ENCODE peak calls at places on chromosomes 16 and 17, in four cellular contexts. One of them, this sample, is unnamed.

GRCh38 chr16:27097671-27098275 is 31.0 kb downstream of the C16orf82 start:
- DNase-seq in GM12878: no peak
- DNase-seq in WTC11: no peak
- DNase-seq in HepG2: no peak
- DNase-seq in this sample: no peak

GRCh38 chr17:41467546-41467945 is 360 bp upstream of the KRT32 start:
- DNase-seq in GM12878: no peak
- DNase-seq in WTC11: no peak
- DNase-seq in HepG2: no peak
- DNase-seq in this sample: no peak

GRCh38 chr16:54447606-54448440 is 161.2 kb upstream of the IRX3 start:
- DNase-seq in GM12878: no peak
- DNase-seq in WTC11: no peak
- DNase-seq in HepG2: no peak
- DNase-seq in this sample: peak

GRCh38 chr17:83201206-83202001 is 122.0 kb downstream of the METRNL start:
- DNase-seq in GM12878: no peak
- DNase-seq in WTC11: no peak
- DNase-seq in HepG2: no peak
- DNase-seq in this sample: no peak

GRCh38 chr17:18327556-18327955 is 12.5 kb downstream of the SMCR8 start:
- DNase-seq in GM12878: no peak
- DNase-seq in WTC11: no peak
- DNase-seq in HepG2: no peak
- DNase-seq in this sample: no peak

GRCh38 chr16:14181371-14182050 is 110.4 kb downstream of the MRTFB start:
- DNase-seq in GM12878: no peak
- DNase-seq in WTC11: no peak
- DNase-seq in HepG2: no peak
- DNase-seq in this sample: no peak

GRCh38 chr17:78163881-78164747 is 4.3 kb upstream of the SYNGR2 start:
- DNase-seq in GM12878: no peak
- DNase-seq in WTC11: no peak
- DNase-seq in HepG2: no peak
- DNase-seq in this sample: no peak

GRCh38 chr16:14505846-14506245 is 124.2 kb downstream of the PARN start:
- DNase-seq in GM12878: no peak
- DNase-seq in WTC11: no peak
- DNase-seq in HepG2: peak
- DNase-seq in this sample: no peak

GRCh38 chr17:62797959-62798358 is 10.2 kb downstream of the MARCHF10 start:
- DNase-seq in GM12878: no peak
- DNase-seq in WTC11: no peak
- DNase-seq in HepG2: no peak
- DNase-seq in this sample: no peak

GRCh38 chr17:48990882-48991357 is 6.3 kb upstream of the IGF2BP1 start:
- DNase-seq in GM12878: no peak
- DNase-seq in WTC11: no peak
- DNase-seq in HepG2: no peak
- DNase-seq in this sample: peak

GRCh38 chr16:78115659-78116058 is 16.2 kb downstream of the WWOX start:
- DNase-seq in GM12878: no peak
- DNase-seq in WTC11: no peak
- DNase-seq in HepG2: no peak
- DNase-seq in this sample: no peak

GRCh38 chr17:61088556-61088955 is 311.1 kb upstream of the TBX2 start:
- DNase-seq in GM12878: no peak
- DNase-seq in WTC11: no peak
- DNase-seq in HepG2: no peak
- DNase-seq in this sample: no peak

GRCh38 chr17:54971147-54971546 is 2.6 kb downstream of the STXBP4 start:
- DNase-seq in GM12878: no peak
- DNase-seq in WTC11: no peak
- DNase-seq in HepG2: peak
- DNase-seq in this sample: peak

GRCh38 chr16:67872631-67873434 is at the start of gene EDC4:
- DNase-seq in GM12878: peak
- DNase-seq in WTC11: peak
- DNase-seq in HepG2: peak
- DNase-seq in this sample: peak

GRCh38 chr16:9489823-9490467 is 398.5 kb downstream of the HAPSTR1 start:
- DNase-seq in GM12878: no peak
- DNase-seq in WTC11: peak
- DNase-seq in HepG2: no peak
- DNase-seq in this sample: no peak

GRCh38 chr17:81459224-81459623 is 53.4 kb downstream of the ACTG1 start:
- DNase-seq in GM12878: no peak
- DNase-seq in WTC11: no peak
- DNase-seq in HepG2: no peak
- DNase-seq in this sample: no peak

GRCh38 chr16:877242-878065 is 76.9 kb upstream of the GNG13 start:
- DNase-seq in GM12878: no peak
- DNase-seq in WTC11: no peak
- DNase-seq in HepG2: no peak
- DNase-seq in this sample: no peak

GRCh38 chr16:75398333-75398732 is 35.0 kb downstream of the CFDP1 start:
- DNase-seq in GM12878: no peak
- DNase-seq in WTC11: no peak
- DNase-seq in HepG2: no peak
- DNase-seq in this sample: no peak

GRCh38 chr16:19167710-19168172 is 299 bp upstream of the SYT17 start:
- DNase-seq in GM12878: no peak
- DNase-seq in WTC11: peak
- DNase-seq in HepG2: peak
- DNase-seq in this sample: peak

GRCh38 chr17:20156196-20157077 is 147.3 kb downstream of the SPECC1 start:
- DNase-seq in GM12878: no peak
- DNase-seq in WTC11: peak
- DNase-seq in HepG2: peak
- DNase-seq in this sample: peak

GRCh38 chr17:60395508-60396065 is 3.7 kb upstream of the USP32 start:
- DNase-seq in GM12878: no peak
- DNase-seq in WTC11: no peak
- DNase-seq in HepG2: no peak
- DNase-seq in this sample: no peak

GRCh38 chr16:16042076-16042475 is 92.7 kb downstream of the ABCC1 start:
- DNase-seq in GM12878: no peak
- DNase-seq in WTC11: no peak
- DNase-seq in HepG2: no peak
- DNase-seq in this sample: no peak

GRCh38 chr16:17359778-17360177 is 111.0 kb downstream of the XYLT1 start:
- DNase-seq in GM12878: no peak
- DNase-seq in WTC11: no peak
- DNase-seq in HepG2: no peak
- DNase-seq in this sample: no peak

GRCh38 chr17:7882068-7882467 is 6.5 kb upstream of the CHD3 start:
- DNase-seq in GM12878: no peak
- DNase-seq in WTC11: no peak
- DNase-seq in HepG2: no peak
- DNase-seq in this sample: no peak

GRCh38 chr17:35890774-35891155 is 10.6 kb upstream of the CCL5 start:
- DNase-seq in GM12878: no peak
- DNase-seq in WTC11: no peak
- DNase-seq in HepG2: no peak
- DNase-seq in this sample: no peak

GRCh38 chr16:56547120-56547948 is 17.5 kb upstream of the MT4 start:
- DNase-seq in GM12878: no peak
- DNase-seq in WTC11: peak
- DNase-seq in HepG2: no peak
- DNase-seq in this sample: peak

GRCh38 chr16:81277681-81278080 is 37.1 kb upstream of the GAN start:
- DNase-seq in GM12878: no peak
- DNase-seq in WTC11: no peak
- DNase-seq in HepG2: no peak
- DNase-seq in this sample: no peak

GRCh38 chr17:81659038-81659437 is 2.7 kb upstream of the PDE6G start:
- DNase-seq in GM12878: no peak
- DNase-seq in WTC11: no peak
- DNase-seq in HepG2: peak
- DNase-seq in this sample: no peak

GRCh38 chr17:79114455-79115301 is 40.1 kb downstream of the ENGASE start:
- DNase-seq in GM12878: no peak
- DNase-seq in WTC11: no peak
- DNase-seq in HepG2: no peak
- DNase-seq in this sample: no peak

GRCh38 chr17:15340966-15341365 is 431 bp downstream of the TEKT3 start:
- DNase-seq in GM12878: no peak
- DNase-seq in WTC11: peak
- DNase-seq in HepG2: no peak
- DNase-seq in this sample: no peak

GRCh38 chr16:82629441-82630027 is 2.8 kb downstream of the CDH13 start:
- DNase-seq in GM12878: no peak
- DNase-seq in WTC11: no peak
- DNase-seq in HepG2: no peak
- DNase-seq in this sample: no peak

GRCh38 chr17:18277076-18277475 is 16.6 kb downstream of the MIEF2 start:
- DNase-seq in GM12878: no peak
- DNase-seq in WTC11: no peak
- DNase-seq in HepG2: no peak
- DNase-seq in this sample: no peak

GRCh38 chr16:14121872-14122271 is 50.8 kb downstream of the MRTFB start:
- DNase-seq in GM12878: no peak
- DNase-seq in WTC11: no peak
- DNase-seq in HepG2: no peak
- DNase-seq in this sample: no peak

GRCh38 chr16:3864562-3864961 is 16.0 kb downstream of the CREBBP start:
- DNase-seq in GM12878: no peak
- DNase-seq in WTC11: no peak
- DNase-seq in HepG2: no peak
- DNase-seq in this sample: no peak

GRCh38 chr17:68612228-68612922 is 11.2 kb upstream of the FAM20A start:
- DNase-seq in GM12878: no peak
- DNase-seq in WTC11: no peak
- DNase-seq in HepG2: no peak
- DNase-seq in this sample: no peak

GRCh38 chr17:79125503-79125902 is 50.9 kb downstream of the ENGASE start:
- DNase-seq in GM12878: no peak
- DNase-seq in WTC11: no peak
- DNase-seq in HepG2: no peak
- DNase-seq in this sample: no peak

GRCh38 chr16:38941-39892 is 14.2 kb downstream of the POLR3K start:
- DNase-seq in GM12878: peak
- DNase-seq in WTC11: no peak
- DNase-seq in HepG2: no peak
- DNase-seq in this sample: no peak

GRCh38 chr17:74779948-74780400 is 3.8 kb upstream of the NAT9 start:
- DNase-seq in GM12878: peak
- DNase-seq in WTC11: no peak
- DNase-seq in HepG2: no peak
- DNase-seq in this sample: no peak

GRCh38 chr17:10195090-10195489 is 3.3 kb downstream of the GAS7 start:
- DNase-seq in GM12878: no peak
- DNase-seq in WTC11: no peak
- DNase-seq in HepG2: no peak
- DNase-seq in this sample: no peak

GRCh38 chr17:10196384-10196783 is 2.0 kb downstream of the GAS7 start:
- DNase-seq in GM12878: no peak
- DNase-seq in WTC11: no peak
- DNase-seq in HepG2: no peak
- DNase-seq in this sample: no peak

GRCh38 chr17:10192500-10192899 is 5.9 kb downstream of the GAS7 start:
- DNase-seq in GM12878: no peak
- DNase-seq in WTC11: no peak
- DNase-seq in HepG2: no peak
- DNase-seq in this sample: no peak

GRCh38 chr17:10192963-10193362 is 5.4 kb downstream of the GAS7 start:
- DNase-seq in GM12878: no peak
- DNase-seq in WTC11: no peak
- DNase-seq in HepG2: no peak
- DNase-seq in this sample: no peak

DNA sequence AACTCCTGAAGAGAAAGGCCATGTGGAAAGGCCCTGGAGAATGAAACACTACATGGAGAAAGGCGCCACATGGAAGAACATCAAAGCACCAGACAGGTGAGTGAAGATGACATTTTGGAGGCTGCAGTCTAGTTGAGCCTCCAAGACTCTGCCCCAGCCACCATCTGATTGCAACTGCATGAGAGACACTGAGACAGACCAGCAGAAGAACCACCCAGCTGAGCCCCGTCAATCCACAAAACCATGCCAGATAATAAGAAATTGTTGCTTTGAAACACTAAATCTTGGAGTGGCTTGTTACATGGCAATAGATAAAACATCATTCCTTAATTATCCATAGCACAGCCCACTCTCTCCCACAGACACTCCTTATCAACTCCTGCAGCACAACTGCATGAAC is 4.8 kb downstream of the GAS7 start:
- DNase-seq in GM12878: no peak
- DNase-seq in WTC11: no peak
- DNase-seq in HepG2: no peak
- DNase-seq in this sample: no peak
- TF ChIP-seq CREM in GM12878: no peak
- TF ChIP-seq CREM in WTC11: no peak
- TF ChIP-seq CREM in HepG2: no peak
- TF ChIP-seq CREM in this sample: no peak

GRCh38 chr16:22624759-22625533 is 114.3 kb downstream of the NPIPB5 start:
- DNase-seq in GM12878: no peak
- DNase-seq in WTC11: no peak
- DNase-seq in HepG2: no peak
- DNase-seq in this sample: no peak
- TF ChIP-seq CREM in GM12878: no peak
- TF ChIP-seq CREM in WTC11: no peak
- TF ChIP-seq CREM in HepG2: no peak
- TF ChIP-seq CREM in this sample: no peak

GRCh38 chr17:72591500-72592241 is 470.9 kb downstream of the SOX9 start:
- DNase-seq in GM12878: no peak
- DNase-seq in WTC11: peak
- DNase-seq in HepG2: peak
- DNase-seq in this sample: no peak
- TF ChIP-seq CREM in GM12878: no peak
- TF ChIP-seq CREM in WTC11: no peak
- TF ChIP-seq CREM in HepG2: no peak
- TF ChIP-seq CREM in this sample: no peak

GRCh38 chr17:58345500-58345899 is 6.5 kb downstream of the SUPT4H1 start:
- DNase-seq in GM12878: no peak
- DNase-seq in WTC11: no peak
- DNase-seq in HepG2: no peak
- DNase-seq in this sample: no peak

GRCh38 chr17:58341861-58342475 is 10.0 kb downstream of the SUPT4H1 start:
- DNase-seq in GM12878: no peak
- DNase-seq in WTC11: no peak
- DNase-seq in HepG2: no peak
- DNase-seq in this sample: no peak

GRCh38 chr17:58343131-58343530 is 8.9 kb downstream of the SUPT4H1 start:
- DNase-seq in GM12878: no peak
- DNase-seq in WTC11: no peak
- DNase-seq in HepG2: no peak
- DNase-seq in this sample: no peak

GRCh38 chr17:58344791-58345157 is 7.2 kb downstream of the SUPT4H1 start:
- DNase-seq in GM12878: peak
- DNase-seq in WTC11: no peak
- DNase-seq in HepG2: no peak
- DNase-seq in this sample: no peak

GRCh38 chr17:58344047-58344790 is 7.8 kb downstream of the SUPT4H1 start:
- DNase-seq in GM12878: peak
- DNase-seq in WTC11: no peak
- DNase-seq in HepG2: no peak
- DNase-seq in this sample: no peak
- TF ChIP-seq CREM in GM12878: peak
- TF ChIP-seq CREM in WTC11: no peak
- TF ChIP-seq CREM in HepG2: no peak
- TF ChIP-seq CREM in this sample: no peak

This sample was measured in K562.